ENCODE peak calls at places on chromosomes 16 and 17, in nine cellular contexts. O is naive thymus-derived CD4-positive, alpha-beta T cell; F is heart right ventricle; D is GM23248; Y is stomach; T is mucosa of descending colon; U is NT2/D1; V is keratinocyte; S is heart left ventricle. K is an unnamed sample. For H3K4me1, the result is how much of the 10 kb centered on the place peaks cover.

GRCh38 chr17:3984719-3985444 is 20.6 kb upstream of the ATP2A3 start:
- DNase-seq in O (no peak), F (no peak), D (no peak), Y (no peak), T (no peak), U (no peak), V (no peak), S (no peak), K (no peak)

GRCh38 chr17:4086041-4086483 is 56.8 kb downstream of the ZZEF1 start:
- DNase-seq in O (no peak), F (no peak), D (no peak), Y (no peak), T (no peak), U (no peak), V (no peak), S (no peak), K (no peak)

GRCh38 chr16:10871157-10871991 is 5.6 kb upstream of the CIITA start:
- DNase-seq in O (no peak), F (peak), D (peak), Y (peak), T (peak), U (no peak), V (no peak), S (peak), K (no peak)

GRCh38 chr17:64130559-64131001 is 636 bp upstream of the ERN1 start:
- DNase-seq in O (no peak), F (no peak), D (peak), Y (no peak), T (peak), U (no peak), V (no peak), S (peak), K (no peak)

GRCh38 chr17:9402590-9403199 is 172.9 kb downstream of the STX8 start:
- DNase-seq in O (no peak), F (no peak), D (peak), Y (no peak), T (no peak), U (peak), V (no peak), S (no peak), K (peak)

GRCh38 chr16:80074329-80074728 is 466.5 kb upstream of the DYNLRB2 start:
- DNase-seq in O (no peak), F (no peak), D (no peak), Y (no peak), T (no peak), U (no peak), V (no peak), S (no peak), K (no peak)

GRCh38 chr16:16988963-16989362 is 481.8 kb downstream of the XYLT1 start:
- DNase-seq in O (no peak), F (no peak), D (no peak), Y (no peak), T (no peak), U (no peak), V (no peak), S (no peak), K (no peak)

GRCh38 chr17:80942360-80943345 is 49.0 kb upstream of the CHMP6 start:
- DNase-seq in O (no peak), F (peak), D (peak), Y (peak), T (peak), U (no peak), V (no peak), S (peak), K (no peak)

GRCh38 chr17:59706900-59707181 is 389 bp downstream of the PTRH2 start:
- DNase-seq in O (no peak), F (no peak), D (no peak), Y (no peak), T (no peak), U (no peak), V (no peak), S (no peak), K (no peak)

GRCh38 chr16:71867934-71868333 is 16.0 kb downstream of the ZNF821 start:
- DNase-seq in O (no peak), F (no peak), D (no peak), Y (no peak), T (no peak), U (no peak), V (no peak), S (no peak), K (no peak)

GRCh38 chr16:50562657-50563056 is 14.5 kb downstream of the NKD1 start:
- DNase-seq in O (no peak), F (no peak), D (no peak), Y (no peak), T (no peak), U (no peak), V (no peak), S (no peak), K (no peak)

GRCh38 chr16:24995469-24995868 is 19.7 kb downstream of the ARHGAP17 start:
- DNase-seq in O (no peak), F (no peak), D (no peak), Y (no peak), T (no peak), U (no peak), V (no peak), S (no peak), K (no peak)

GRCh38 chr16:19698480-19699465 is 19.3 kb downstream of the KNOP1 start:
- DNase-seq in O (no peak), F (no peak), D (peak), Y (no peak), T (no peak), U (no peak), V (no peak), S (no peak), K (no peak)

GRCh38 chr16:48448799-48449481 is 63.7 kb upstream of the SIAH1 start:
- DNase-seq in O (no peak), F (no peak), D (no peak), Y (no peak), T (no peak), U (no peak), V (no peak), S (no peak), K (no peak)

GRCh38 chr16:67844441-67844840 is 2.3 kb upstream of the NUTF2 start:
- DNase-seq in O (no peak), F (no peak), D (peak), Y (no peak), T (no peak), U (no peak), V (no peak), S (no peak), K (peak)

GRCh38 chr17:20284018-20284417 is 183.3 kb downstream of the LGALS9B start:
- DNase-seq in O (no peak), F (no peak), D (no peak), Y (no peak), T (no peak), U (no peak), V (no peak), S (no peak), K (no peak)

GRCh38 chr16:8929086-8929748 is 34.5 kb downstream of the USP7 start:
- DNase-seq in O (no peak), F (no peak), D (no peak), Y (no peak), T (no peak), U (no peak), V (no peak), S (no peak), K (no peak)

GRCh38 chr17:60392845-60393702 is 1.1 kb upstream of the USP32 start:
- DNase-seq in O (peak), F (no peak), D (peak), Y (peak), T (no peak), U (no peak), V (no peak), S (no peak), K (peak)

GRCh38 chr16:54933281-54934150 is 2.9 kb downstream of the IRX5 start:
- DNase-seq in O (no peak), F (no peak), D (peak), Y (no peak), T (no peak), U (no peak), V (no peak), S (no peak), K (no peak)

GRCh38 chr17:41026668-41027471 is at the start of gene KRTAP1-5:
- DNase-seq in O (no peak), F (no peak), D (peak), Y (no peak), T (no peak), U (no peak), V (no peak), S (no peak), K (no peak)

GRCh38 chr16:2719328-2720062 is 529 bp downstream of the PRSS27 start:
- DNase-seq in O (no peak), F (no peak), D (no peak), Y (peak), T (peak), U (no peak), V (no peak), S (peak), K (no peak)

GRCh38 chr17:179721-180379 is 1.6 kb downstream of the DOC2B start:
- DNase-seq in O (no peak), F (no peak), D (no peak), Y (no peak), T (no peak), U (no peak), V (no peak), S (peak), K (no peak)

GRCh38 chr17:29699283-29699682 is 76.6 kb upstream of the CORO6 start:
- DNase-seq in O (no peak), F (no peak), D (no peak), Y (no peak), T (no peak), U (no peak), V (no peak), S (no peak), K (no peak)

GRCh38 chr17:835263-835662 is 53.1 kb downstream of the MRM3 start:
- DNase-seq in O (no peak), F (no peak), D (peak), Y (no peak), T (no peak), U (peak), V (no peak), S (no peak), K (no peak)

GRCh38 chr16:29745126-29745852 is 501 bp downstream of the C16orf54 start:
- DNase-seq in O (peak), F (no peak), D (no peak), Y (no peak), T (peak), U (no peak), V (no peak), S (no peak), K (no peak)

GRCh38 chr17:32275060-32276042 is 9.7 kb downstream of the RHBDL3 start:
- DNase-seq in O (no peak), F (peak), D (peak), Y (no peak), T (no peak), U (no peak), V (no peak), S (peak), K (no peak)

GRCh38 chr16:79301036-79301435 is 299.5 kb downstream of the MAF start:
- DNase-seq in O (no peak), F (no peak), D (no peak), Y (no peak), T (no peak), U (no peak), V (no peak), S (no peak), K (no peak)

GRCh38 chr17:82487898-82488297 is 29.4 kb downstream of the NARF start:
- DNase-seq in O (no peak), F (peak), D (no peak), Y (no peak), T (no peak), U (no peak), V (no peak), S (peak), K (no peak)

GRCh38 chr17:75003070-75003956 is 9.2 kb upstream of the MRPL58 start:
- DNase-seq in O (no peak), F (no peak), D (no peak), Y (no peak), T (no peak), U (no peak), V (no peak), S (no peak), K (no peak)

GRCh38 chr16:81693047-81693446 is 86.0 kb upstream of the PLCG2 start:
- DNase-seq in O (no peak), F (no peak), D (no peak), Y (no peak), T (no peak), U (no peak), V (no peak), S (no peak), K (no peak)

GRCh38 chr16:8764486-8765250 is 32.8 kb downstream of the TMEM186 start:
- DNase-seq in O (no peak), F (no peak), D (no peak), Y (no peak), T (no peak), U (no peak), V (no peak), S (no peak), K (no peak)

GRCh38 chr16:3963203-3963602 is 82.7 kb upstream of the CREBBP start:
- DNase-seq in O (peak), F (no peak), D (peak), Y (no peak), T (no peak), U (no peak), V (no peak), S (no peak), K (no peak)

DNA sequence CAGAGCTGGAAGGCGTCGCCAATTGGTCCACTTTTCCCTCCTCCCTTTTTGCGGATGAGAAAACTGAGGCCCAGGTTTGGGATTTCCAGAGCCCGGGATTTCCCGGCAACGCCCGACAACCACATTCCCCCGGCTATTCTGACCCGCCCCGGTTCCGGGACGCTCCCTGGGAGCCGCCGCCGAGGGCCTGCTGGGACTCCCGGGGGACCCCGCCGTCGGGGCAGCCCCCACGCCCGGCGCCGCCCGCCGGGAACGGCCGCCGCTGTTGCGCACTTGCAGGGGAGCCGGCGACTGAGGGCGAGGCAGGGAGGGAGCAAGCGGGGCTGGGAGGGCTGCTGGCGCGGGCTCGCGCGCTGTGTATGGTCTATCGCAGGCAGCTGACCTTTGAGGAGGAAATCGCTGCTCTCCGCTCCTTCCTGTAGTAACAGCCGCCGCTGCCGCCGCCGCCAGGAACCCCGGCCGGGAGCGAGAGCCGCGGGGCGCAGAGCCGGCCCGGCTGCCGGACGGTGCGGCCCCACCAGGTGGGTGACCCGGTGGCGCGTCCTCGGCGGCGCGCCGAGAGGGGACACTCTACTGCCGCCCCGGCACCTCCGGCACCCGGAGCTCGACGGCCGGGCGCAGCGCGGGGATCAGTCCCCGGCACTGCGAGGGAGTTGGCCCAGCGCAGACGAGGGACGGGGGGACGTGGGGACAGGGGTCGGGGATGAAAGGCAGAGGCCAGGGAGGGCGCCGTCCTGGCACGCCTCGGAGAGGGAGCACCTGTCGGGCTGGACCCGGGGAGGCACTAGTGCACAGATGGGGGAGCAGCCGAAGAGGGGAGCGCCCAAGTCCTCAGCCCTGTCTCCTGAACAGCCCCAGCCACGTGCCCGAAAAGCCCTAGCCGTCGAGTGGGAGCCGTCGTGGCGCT is at the start of gene STAT5A:
- DNase-seq in O (peak), F (peak), D (peak), Y (peak), T (peak), U (peak), V (no peak), S (peak), K (peak)
- H3K4me1 ChIP-seq in O (under half), F (half or more), D (under half), Y (half or more), T (under half), U (under half), V (under half), S (under half), K (under half)

GRCh38 chr17:42475121-42475520 is 16.4 kb downstream of the ATP6V0A1 start:
- DNase-seq in O (no peak), F (no peak), D (no peak), Y (no peak), T (no peak), U (no peak), V (no peak), S (no peak), K (no peak)
- H3K4me3 ChIP-seq in O (no peak), F (no peak), D (no peak), Y (no peak), T (no peak), U (no peak), V (no peak), S (no peak), K (no peak)

DNA sequence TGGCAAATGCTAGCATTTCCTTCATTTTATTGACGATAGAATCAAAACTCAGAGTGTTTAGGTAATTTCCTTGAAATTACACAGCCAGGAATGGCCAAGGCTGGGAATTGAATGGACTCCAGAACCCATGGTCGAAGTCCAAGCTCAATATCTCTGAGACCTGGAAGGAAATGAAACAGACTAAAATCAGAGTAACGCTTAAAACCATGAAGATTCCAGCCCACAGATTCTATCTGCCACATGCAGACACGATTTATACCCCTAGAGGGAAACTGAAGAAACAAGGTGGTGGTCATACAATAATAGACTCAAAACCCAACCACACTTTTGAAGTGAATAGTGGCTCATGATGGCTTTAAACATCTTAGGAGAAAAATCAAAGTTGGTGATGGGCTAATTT is 95.6 kb downstream of the PRKCA start:
- DNase-seq in O (no peak), F (no peak), D (no peak), Y (no peak), T (no peak), U (no peak), V (no peak), S (no peak), K (no peak)
- H3K4me1 ChIP-seq in O (half or more), F (under half), D (under half), Y (under half), T (under half), U (under half), V (under half), S (under half), K (under half)

GRCh38 chr16:66025751-66026150 is 340.7 kb upstream of the CDH5 start:
- DNase-seq in O (no peak), F (no peak), D (no peak), Y (no peak), T (no peak), U (no peak), V (no peak), S (no peak), K (no peak)
- H3K4me3 ChIP-seq in O (no peak), F (no peak), D (no peak), Y (no peak), T (no peak), U (no peak), V (no peak), S (no peak), K (no peak)

GRCh38 chr16:85575910-85576309 is 37.2 kb upstream of the GSE1 start:
- DNase-seq in O (no peak), F (no peak), D (no peak), Y (no peak), T (no peak), U (no peak), V (no peak), S (no peak), K (no peak)
- H3K4me1 ChIP-seq in O (under half), F (half or more), D (under half), Y (half or more), T (half or more), U (half or more), V (under half), S (half or more), K (half or more)

DNA sequence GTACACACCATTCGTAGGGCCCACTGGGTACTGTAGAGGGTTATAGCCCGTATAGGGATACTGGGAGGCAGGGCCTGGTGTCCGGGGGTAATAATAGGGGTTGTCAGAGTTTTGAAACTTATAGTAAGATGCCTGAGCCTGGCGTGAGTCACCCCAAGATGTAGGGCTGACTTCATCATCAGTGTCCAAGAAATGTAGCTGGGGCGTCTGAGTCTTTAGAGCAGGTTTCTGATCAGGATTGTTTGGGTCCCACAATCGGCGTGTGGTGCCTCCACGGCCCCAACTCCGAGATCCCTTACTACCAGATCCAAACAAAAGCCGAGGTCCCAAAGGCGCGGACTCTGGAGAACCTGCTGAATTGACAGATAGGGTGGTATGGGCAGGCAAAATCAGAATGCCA is 4.4 kb downstream of the SMG6 start:
- DNase-seq in O (no peak), F (no peak), D (peak), Y (no peak), T (no peak), U (no peak), V (no peak), S (no peak), K (no peak)
- H3K4me3 ChIP-seq in O (no peak), F (no peak), D (no peak), Y (no peak), T (no peak), U (no peak), V (no peak), S (no peak), K (no peak)

DNA sequence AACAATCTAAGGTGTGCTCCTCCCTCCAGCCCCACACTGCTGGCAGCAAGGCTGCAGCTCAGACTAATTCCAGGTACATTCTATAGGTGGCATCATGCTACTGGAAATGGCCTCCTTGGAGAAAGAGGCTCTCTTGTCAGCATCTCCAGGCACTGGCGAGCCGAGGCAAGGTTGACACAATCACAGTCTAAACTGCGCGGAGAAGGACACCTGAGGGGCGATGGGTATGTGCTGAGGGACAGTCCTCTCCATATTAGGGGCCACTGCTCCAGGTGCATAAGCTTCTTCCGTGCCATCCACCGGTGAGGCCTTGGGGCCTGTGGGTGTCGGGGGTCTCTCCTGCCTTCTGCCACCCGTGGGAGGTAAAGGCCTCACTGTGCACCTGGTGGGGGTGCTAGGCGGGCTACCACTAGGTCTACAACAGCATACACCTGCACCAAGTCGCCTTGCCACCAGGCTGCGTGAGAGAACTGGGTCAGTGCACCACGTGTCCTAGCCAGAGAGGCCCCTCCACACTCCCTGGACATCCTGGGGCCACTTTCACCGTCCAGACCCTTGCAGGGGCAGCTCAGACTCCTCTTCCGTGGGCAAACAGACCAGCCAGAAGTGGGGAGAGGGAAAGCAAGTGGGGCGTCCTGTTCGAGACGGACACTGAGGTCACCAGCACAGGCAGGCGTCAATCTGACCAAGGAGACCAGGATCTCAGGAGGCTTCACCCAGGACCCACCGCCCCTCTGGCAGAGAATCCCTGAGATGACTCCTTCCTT is 12.1 kb upstream of the CBX8 start:
- DNase-seq in O (peak), F (no peak), D (no peak), Y (peak), T (no peak), U (no peak), V (no peak), S (no peak), K (no peak)
- H3K4me1 ChIP-seq in O (under half), F (half or more), D (under half), Y (half or more), T (under half), U (under half), V (under half), S (half or more), K (under half)

K was measured in HAP-1.